ENCODE peak calls at places on chromosome 1, in nine cellular contexts. P, C, M, F, Q, U, N, B and I are unnamed samples.
A peak's percentile ranks its signal among the peaks of the same experiment; 100 is the strongest.

GRCh38 chr1:224696891-224697765 is 81.0 kb downstream of the CNIH3 start:
- DNase-seq in P (no peak), C (no peak), M (peak; percentile 48), F (no peak), Q (no peak), U (no peak), N (no peak), B (no peak), I (no peak)

GRCh38 chr1:172400073-172400737 is 20.3 kb upstream of the C1orf105 start:
- DNase-seq in P (no peak), C (no peak), M (no peak), F (no peak), Q (no peak), U (no peak), N (no peak), B (no peak), I (no peak)

GRCh38 chr1:101075926-101076325 is 50.3 kb upstream of the DPH5 start:
- DNase-seq in P (no peak), C (no peak), M (no peak), F (no peak), Q (no peak), U (no peak), N (no peak), B (no peak), I (no peak)

GRCh38 chr1:197469620-197470210 is 201.7 kb downstream of the CRB1 start:
- DNase-seq in P (no peak), C (no peak), M (no peak), F (no peak), Q (no peak), U (no peak), N (no peak), B (no peak), I (peak; percentile 44)

GRCh38 chr1:14901371-14901954 is 252.1 kb upstream of the TMEM51 start:
- DNase-seq in P (no peak), C (no peak), M (no peak), F (no peak), Q (no peak), U (no peak), N (no peak), B (no peak), I (no peak)

GRCh38 chr1:222071313-222071886 is 329.5 kb upstream of the DUSP10 start:
- DNase-seq in P (no peak), C (no peak), M (peak; percentile 94), F (no peak), Q (no peak), U (peak; percentile 34), N (no peak), B (no peak), I (peak; percentile 36)

GRCh38 chr1:203555484-203556046 is 61.6 kb downstream of the OPTC start:
- DNase-seq in P (no peak), C (no peak), M (no peak), F (no peak), Q (no peak), U (no peak), N (no peak), B (no peak), I (no peak)

GRCh38 chr1:244049142-244049968 is 1.7 kb upstream of the ZBTB18 start:
- DNase-seq in P (peak; percentile 37), C (no peak), M (no peak), F (no peak), Q (peak; percentile 44), U (peak; percentile 71), N (peak; percentile 57), B (no peak), I (no peak)

GRCh38 chr1:61079898-61080336 is 2.4 kb upstream of the NFIA start:
- DNase-seq in P (no peak), C (no peak), M (no peak), F (peak; percentile 52), Q (peak; percentile 85), U (peak; percentile 85), N (peak; percentile 82), B (peak; percentile 91), I (no peak)
- H3K4me3 ChIP-seq in P (no peak overlapping the region), C (no peak overlapping the region), M (peak overlapping the region; percentile 6), F (peak overlapping the region; percentile 96), Q (peak overlapping the region; percentile 88), U (no peak overlapping the region), N (peak overlapping the region; percentile 86), B (peak overlapping the region; percentile 93), I (peak overlapping the region; percentile 28)

GRCh38 chr1:22053018-22053860 is 730 bp downstream of the CDC42 start:
- DNase-seq in P (peak; percentile 44), C (no peak), M (peak; percentile 58), F (no peak), Q (peak; percentile 68), U (peak; percentile 64), N (peak; percentile 74), B (peak; percentile 77), I (peak; percentile 32)

GRCh38 chr1:22053861-22054770 is 1.6 kb downstream of the CDC42 start:
- DNase-seq in P (no peak), C (no peak), M (no peak), F (no peak), Q (no peak), U (no peak), N (no peak), B (no peak), I (no peak)

GRCh38 chr1:22056921-22057320 is 4.4 kb downstream of the CDC42 start:
- DNase-seq in P (no peak), C (no peak), M (no peak), F (no peak), Q (no peak), U (no peak), N (no peak), B (no peak), I (no peak)

GRCh38 chr1:22056043-22056442 is 3.5 kb downstream of the CDC42 start:
- DNase-seq in P (no peak), C (no peak), M (no peak), F (no peak), Q (no peak), U (no peak), N (no peak), B (no peak), I (no peak)

DNA sequence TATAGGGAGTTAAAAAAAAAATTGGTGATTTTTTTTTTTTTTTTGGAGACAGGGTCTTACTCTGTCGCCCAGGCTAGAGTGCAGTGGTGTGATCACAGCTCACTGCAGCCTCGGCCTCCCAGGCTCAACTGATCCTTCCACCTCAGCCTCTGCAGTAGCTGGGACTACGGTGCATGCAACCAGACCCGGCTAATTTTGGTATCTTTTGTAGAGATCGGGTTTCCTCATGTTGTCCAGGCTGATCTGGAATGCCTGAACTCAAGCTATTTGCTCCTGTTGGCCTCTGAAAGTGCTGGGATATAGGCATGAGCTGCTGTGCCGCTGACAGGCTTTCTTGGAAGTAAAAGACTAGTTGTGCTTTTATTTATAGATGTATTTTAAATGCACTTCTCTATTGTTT is 3.0 kb downstream of the CDC42 start:
- DNase-seq in P (no peak), C (no peak), M (no peak), F (no peak), Q (no peak), U (no peak), N (no peak), B (no peak), I (no peak)
- H3K4me3 ChIP-seq in P (no peak overlapping the region), C (no peak overlapping the region), M (no peak overlapping the region), F (peak overlapping the region; percentile 40), Q (peak overlapping the region; percentile 43), U (no peak overlapping the region), N (no peak overlapping the region), B (no peak overlapping the region), I (no peak overlapping the region)

GRCh38 chr1:44289530-44289929 is 65.5 kb downstream of the ERI3 start:
- DNase-seq in P (no peak), C (no peak), M (no peak), F (no peak), Q (no peak), U (no peak), N (no peak), B (no peak), I (no peak)

GRCh38 chr1:44293761-44294315 is 61.2 kb downstream of the ERI3 start:
- DNase-seq in P (no peak), C (no peak), M (no peak), F (no peak), Q (peak; percentile 70), U (peak; percentile 91), N (peak; percentile 72), B (no peak), I (peak; percentile 79)

GRCh38 chr1:44288883-44289282 is 66.2 kb downstream of the ERI3 start:
- DNase-seq in P (no peak), C (no peak), M (no peak), F (no peak), Q (no peak), U (no peak), N (no peak), B (no peak), I (peak; percentile 21)

GRCh38 chr1:44292641-44293040 is 62.4 kb downstream of the ERI3 start:
- DNase-seq in P (no peak), C (no peak), M (no peak), F (no peak), Q (no peak), U (no peak), N (no peak), B (no peak), I (no peak)

DNA sequence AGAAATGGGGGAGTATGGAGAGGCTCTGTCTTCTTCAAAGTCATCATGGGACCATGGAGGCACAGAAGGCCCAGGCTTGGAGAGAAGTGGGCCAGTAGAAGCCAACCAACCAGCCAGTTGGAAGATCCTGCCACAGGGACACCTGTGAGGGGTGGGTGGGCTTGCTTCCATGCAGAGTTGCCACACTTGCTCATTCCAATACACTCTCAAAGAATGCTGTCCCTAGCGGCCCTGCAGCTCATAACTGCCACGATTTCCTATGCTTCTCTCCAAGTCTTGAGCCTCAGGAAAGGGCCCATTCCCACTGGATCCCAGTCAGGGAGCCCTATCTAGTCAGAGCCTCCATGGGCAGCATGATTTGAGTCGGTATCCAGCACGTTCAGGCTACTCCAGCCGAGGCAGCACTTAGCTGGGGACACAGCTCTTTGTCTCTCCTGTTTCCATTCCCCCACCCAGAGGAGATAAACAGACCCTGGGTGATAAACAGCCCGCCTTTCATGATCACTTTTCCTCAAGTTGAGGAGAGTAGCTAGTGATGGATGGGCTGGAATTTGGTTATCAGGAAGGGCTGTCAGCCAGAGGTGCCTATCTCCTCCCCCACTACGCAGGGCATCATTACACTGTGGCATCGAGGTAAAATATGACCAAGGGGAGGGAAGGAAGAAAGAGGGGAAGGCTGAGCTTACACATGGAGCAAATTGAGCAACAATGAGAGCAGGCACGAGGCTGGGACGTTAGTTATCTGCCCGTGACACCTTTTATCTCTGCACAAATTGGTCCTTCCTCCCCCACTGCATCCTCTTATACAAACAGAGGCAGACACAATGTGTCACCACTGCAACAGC is 64.6 kb downstream of the ERI3 start:
- DNase-seq in P (no peak), C (no peak), M (no peak), F (no peak), Q (no peak), U (no peak), N (no peak), B (no peak), I (no peak)
- H3K4me3 ChIP-seq in P (no peak overlapping the region), C (no peak overlapping the region), M (no peak overlapping the region), F (no peak overlapping the region), Q (no peak overlapping the region), U (no peak overlapping the region), N (no peak overlapping the region), B (no peak overlapping the region), I (no peak overlapping the region)

GRCh38 chr1:201403359-201403758 is 4.2 kb upstream of the LAD1 start:
- DNase-seq in P (no peak), C (no peak), M (no peak), F (no peak), Q (no peak), U (no peak), N (no peak), B (no peak), I (no peak)

GRCh38 chr1:201405484-201405831 is 6.3 kb upstream of the LAD1 start:
- DNase-seq in P (no peak), C (no peak), M (no peak), F (no peak), Q (no peak), U (peak; percentile 66), N (no peak), B (no peak), I (no peak)

GRCh38 chr1:201404016-201404598 is 5.0 kb upstream of the LAD1 start:
- DNase-seq in P (no peak), C (no peak), M (no peak), F (no peak), Q (no peak), U (no peak), N (no peak), B (no peak), I (no peak)

GRCh38 chr1:201406831-201407406 is 7.8 kb upstream of the LAD1 start:
- DNase-seq in P (no peak), C (no peak), M (no peak), F (no peak), Q (no peak), U (no peak), N (no peak), B (no peak), I (no peak)

DNA sequence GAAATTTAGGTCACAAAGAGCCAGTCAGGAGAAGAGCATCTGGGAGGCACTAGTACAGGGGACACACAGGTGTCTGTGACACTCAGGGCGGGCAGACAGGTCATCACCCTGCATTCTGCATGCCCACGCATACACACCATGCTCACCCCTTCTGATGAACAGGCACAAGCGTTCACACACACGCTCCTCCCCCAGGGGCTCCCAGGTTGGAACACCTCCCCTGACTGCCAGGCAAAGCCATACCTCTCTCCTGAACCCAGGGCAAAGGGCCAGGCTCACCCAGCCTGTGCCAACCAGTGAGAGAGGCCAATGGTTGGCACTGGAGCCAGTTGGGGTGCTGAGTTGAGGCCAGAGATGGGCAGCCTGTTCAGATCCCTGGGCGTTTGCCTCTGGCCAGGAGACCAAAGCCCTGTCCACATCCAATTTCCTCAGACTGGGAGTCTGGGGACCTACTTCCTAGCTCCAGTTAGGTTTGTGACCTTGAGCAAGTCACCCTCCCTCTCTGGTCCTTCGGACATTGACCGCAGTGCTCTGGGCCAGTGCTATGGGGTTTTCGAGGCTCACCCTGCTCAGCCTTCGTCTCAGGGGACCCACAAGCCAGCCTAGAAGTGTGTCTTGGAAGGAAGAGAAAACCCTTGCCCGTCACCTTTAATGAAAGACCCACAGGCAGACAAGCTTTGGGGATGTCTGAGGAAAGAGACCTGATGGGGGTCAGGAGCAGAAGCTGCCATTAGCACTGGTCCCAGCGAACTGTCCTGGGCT is 5.8 kb upstream of the LAD1 start:
- DNase-seq in P (no peak), C (no peak), M (no peak), F (no peak), Q (no peak), U (peak; percentile 24), N (no peak), B (no peak), I (no peak)
- H3K4me3 ChIP-seq in P (no peak overlapping the region), C (no peak overlapping the region), M (no peak overlapping the region), F (no peak overlapping the region), Q (no peak overlapping the region), U (no peak overlapping the region), N (no peak overlapping the region), B (no peak overlapping the region), I (no peak overlapping the region)